ENCODE peak calls at places on chromosome 10, in seven cellular contexts. C, M, P, U, L, X and A are unnamed samples.

GRCh38 chr10:74927701-74928100 is 101.3 kb downstream of the KAT6B start:
- DNase-seq in C (no peak), M (no peak), P (no peak), U (no peak), L (no peak), X (no peak), A (no peak)

GRCh38 chr10:96374639-96374984 is 15.8 kb upstream of the OPALIN start:
- DNase-seq in C (no peak), M (no peak), P (no peak), U (no peak), L (no peak), X (no peak), A (no peak)

GRCh38 chr10:9608592-9608991 is 1409.1 kb upstream of the CELF2 start:
- DNase-seq in C (no peak), M (no peak), P (no peak), U (no peak), L (no peak), X (no peak), A (no peak)

GRCh38 chr10:30811665-30812017 is 182.1 kb upstream of the LYZL2 start:
- DNase-seq in C (no peak), M (peak), P (no peak), U (no peak), L (no peak), X (peak), A (no peak)

GRCh38 chr10:115047705-115048104 is 45.5 kb upstream of the ATRNL1 start:
- DNase-seq in C (no peak), M (no peak), P (no peak), U (no peak), L (no peak), X (no peak), A (no peak)

GRCh38 chr10:107098326-107098725 is 66.2 kb downstream of the SORCS1 start:
- DNase-seq in C (no peak), M (no peak), P (no peak), U (no peak), L (no peak), X (no peak), A (no peak)

GRCh38 chr10:132667613-132668394 is 118.1 kb downstream of the NKX6-2 start:
- DNase-seq in C (peak), M (no peak), P (no peak), U (no peak), L (no peak), X (peak), A (no peak)

GRCh38 chr10:61398730-61399129 is 54.5 kb downstream of the TMEM26 start:
- DNase-seq in C (no peak), M (no peak), P (no peak), U (no peak), L (no peak), X (no peak), A (no peak)

GRCh38 chr10:133337079-133337725 is 506 bp upstream of the CALY start:
- DNase-seq in C (no peak), M (no peak), P (no peak), U (no peak), L (no peak), X (no peak), A (no peak)

GRCh38 chr10:122864901-122865300 is 14.5 kb downstream of the FAM24B start:
- DNase-seq in C (no peak), M (no peak), P (no peak), U (no peak), L (no peak), X (no peak), A (no peak)

GRCh38 chr10:47058303-47058702 is 147.1 kb downstream of the PTPN20 start:
- DNase-seq in C (peak), M (no peak), P (no peak), U (no peak), L (peak), X (no peak), A (no peak)

GRCh38 chr10:116809528-116810500 is 39.5 kb upstream of the ENO4 start:
- DNase-seq in C (no peak), M (no peak), P (no peak), U (peak), L (peak), X (peak), A (no peak)

GRCh38 chr10:123367181-123367580 is 213.0 kb downstream of the BUB3 start:
- DNase-seq in C (no peak), M (no peak), P (no peak), U (no peak), L (no peak), X (no peak), A (no peak)

GRCh38 chr10:117159390-117159789 is 21.3 kb upstream of the VAX1 start:
- DNase-seq in C (no peak), M (no peak), P (no peak), U (no peak), L (no peak), X (no peak), A (no peak)

GRCh38 chr10:43679509-43679908 is 30.8 kb upstream of the ZNF32 start:
- DNase-seq in C (no peak), M (peak), P (no peak), U (peak), L (peak), X (peak), A (peak)

GRCh38 chr10:48943096-48943495 is 3.5 kb upstream of the LRRC18 start:
- DNase-seq in C (no peak), M (no peak), P (peak), U (no peak), L (no peak), X (no peak), A (no peak)

GRCh38 chr10:85641479-85641967 is 725.1 kb downstream of the GRID1 start:
- DNase-seq in C (no peak), M (no peak), P (no peak), U (no peak), L (no peak), X (no peak), A (no peak)

GRCh38 chr10:114998993-114999392 is 61.0 kb downstream of the TRUB1 start:
- DNase-seq in C (no peak), M (no peak), P (no peak), U (no peak), L (no peak), X (no peak), A (no peak)

GRCh38 chr10:126041804-126042231 is 145.5 kb downstream of the FANK1 start:
- DNase-seq in C (peak), M (peak), P (peak), U (peak), L (peak), X (peak), A (peak)

GRCh38 chr10:31768467-31768866 is 160.2 kb downstream of the ARHGAP12 start:
- DNase-seq in C (no peak), M (no peak), P (no peak), U (no peak), L (no peak), X (no peak), A (no peak)

GRCh38 chr10:26044123-26044749 is 110.2 kb downstream of the MYO3A start:
- DNase-seq in C (no peak), M (no peak), P (no peak), U (peak), L (peak), X (no peak), A (no peak)

GRCh38 chr10:34869128-34869836 is 54.2 kb upstream of the PARD3 start:
- DNase-seq in C (no peak), M (no peak), P (no peak), U (no peak), L (no peak), X (no peak), A (no peak)

GRCh38 chr10:47253651-47254375 is 46.2 kb upstream of the GDF10 start:
- DNase-seq in C (no peak), M (no peak), P (no peak), U (peak), L (no peak), X (peak), A (peak)

GRCh38 chr10:108303149-108303548 is 1138.6 kb upstream of the SORCS1 start:
- DNase-seq in C (no peak), M (no peak), P (no peak), U (no peak), L (no peak), X (no peak), A (no peak)

DNA sequence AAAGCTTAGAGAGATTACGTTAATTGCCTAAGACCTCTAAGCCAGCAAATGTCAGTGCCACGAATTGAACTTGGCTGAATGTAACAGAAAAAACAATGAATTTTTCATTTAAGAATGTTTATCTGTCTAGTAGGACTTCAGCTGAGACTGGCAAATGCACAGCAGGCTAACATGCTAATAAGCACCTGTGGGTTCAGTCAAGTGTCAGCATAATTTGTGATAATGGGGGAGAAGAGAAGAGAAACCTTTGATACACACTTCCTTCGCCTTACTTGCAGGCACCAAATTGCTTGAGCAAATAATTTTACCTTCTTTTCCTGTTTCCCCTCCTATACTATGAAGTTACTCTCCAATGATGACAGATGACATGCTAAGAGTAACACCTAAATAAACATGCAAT is 1136.5 kb upstream of the SORCS1 start:
- DNase-seq in C (no peak), M (no peak), P (no peak), U (no peak), L (no peak), X (no peak), A (no peak)
- TF ChIP-seq POLR2AphosphoS5 in C (no peak), M (no peak), P (no peak), U (no peak), L (no peak), X (no peak), A (no peak)

GRCh38 chr10:79247373-79248137 is 99.7 kb upstream of the PPIF start:
- DNase-seq in C (no peak), M (no peak), P (no peak), U (no peak), L (no peak), X (no peak), A (no peak)
- H3K27ac ChIP-seq in C (peak), M (peak), P (peak), U (peak), L (peak), X (peak), A (peak)

GRCh38 chr10:62414359-62414758 is 40.2 kb downstream of the ZNF365 start:
- DNase-seq in C (no peak), M (no peak), P (no peak), U (no peak), L (no peak), X (no peak), A (no peak)
- TF ChIP-seq POLR2A in C (no peak), M (no peak), P (no peak), U (no peak), L (no peak), X (no peak), A (no peak)

GRCh38 chr10:86711237-86711956 is 43.1 kb downstream of the LDB3 start:
- DNase-seq in C (peak), M (peak), P (no peak), U (peak), L (peak), X (peak), A (peak)
- TF ChIP-seq POLR2AphosphoS5 in C (peak), M (peak), P (peak), U (peak), L (peak), X (peak), A (peak)

GRCh38 chr10:70772627-70773026 is 12.6 kb downstream of the TBATA start:
- DNase-seq in C (peak), M (no peak), P (no peak), U (no peak), L (peak), X (no peak), A (peak)

GRCh38 chr10:70773461-70773860 is 11.7 kb downstream of the TBATA start:
- DNase-seq in C (no peak), M (no peak), P (no peak), U (no peak), L (peak), X (no peak), A (peak)

GRCh38 chr10:70774810-70775678 is 10.1 kb downstream of the TBATA start:
- DNase-seq in C (peak), M (peak), P (peak), U (no peak), L (peak), X (no peak), A (peak)

GRCh38 chr10:70775679-70776454 is 9.3 kb downstream of the TBATA start:
- DNase-seq in C (peak), M (no peak), P (peak), U (no peak), L (peak), X (no peak), A (peak)

DNA sequence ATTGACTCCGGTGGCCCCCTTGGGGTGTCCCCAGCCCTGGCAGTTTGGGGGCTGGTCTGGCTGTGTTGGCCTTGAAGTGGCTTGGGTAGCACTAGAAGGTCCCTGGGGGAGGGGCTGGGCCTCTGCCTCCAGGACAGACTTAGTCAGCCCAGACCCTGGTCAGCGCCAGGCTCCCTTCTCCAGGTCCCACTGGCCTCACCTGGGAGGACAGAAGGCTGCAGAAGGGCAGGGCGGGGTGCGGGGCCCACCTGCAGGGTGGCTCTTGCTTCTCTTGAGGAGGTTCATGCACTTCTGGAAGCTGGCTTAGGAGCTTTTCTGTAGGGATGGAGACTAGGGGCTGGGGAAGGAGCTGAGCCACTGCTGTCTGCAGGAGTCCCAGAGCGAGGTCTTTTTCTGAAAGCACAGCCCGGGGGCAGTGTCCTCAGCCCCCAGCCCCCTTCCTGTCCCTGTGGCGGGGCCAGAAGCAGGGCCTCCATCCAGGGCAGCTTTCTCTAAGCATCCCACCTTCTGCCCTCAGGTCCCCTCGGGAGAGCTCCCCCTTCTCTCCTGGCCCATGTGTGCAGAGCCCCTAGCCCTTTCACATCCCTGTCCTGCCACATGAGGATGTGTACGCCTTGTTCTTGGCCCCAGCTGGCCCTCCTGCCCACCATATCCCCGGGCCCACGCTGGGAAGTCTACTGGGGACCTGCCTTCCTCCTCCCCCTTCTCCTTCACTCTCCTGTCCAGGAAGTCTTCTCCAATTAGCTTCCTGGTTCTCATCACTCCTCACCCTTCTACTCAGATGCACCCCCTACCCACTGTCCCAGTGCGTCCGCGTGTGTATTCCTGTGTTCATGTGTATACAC is 11.0 kb downstream of the TBATA start:
- DNase-seq in C (peak), M (no peak), P (peak), U (no peak), L (peak), X (no peak), A (peak)
- H3K27ac ChIP-seq in C (no peak), M (no peak), P (no peak), U (no peak), L (no peak), X (no peak), A (no peak)

GRCh38 chr10:72524489-72524888 is 101.4 kb downstream of the MICU1 start:
- DNase-seq in C (no peak), M (no peak), P (no peak), U (no peak), L (no peak), X (no peak), A (no peak)

GRCh38 chr10:72525277-72525676 is 100.6 kb downstream of the MICU1 start:
- DNase-seq in C (no peak), M (no peak), P (no peak), U (no peak), L (no peak), X (no peak), A (no peak)

GRCh38 chr10:72523932-72524396 is 101.9 kb downstream of the MICU1 start:
- DNase-seq in C (no peak), M (no peak), P (no peak), U (no peak), L (no peak), X (no peak), A (no peak)

GRCh38 chr10:72523062-72523461 is 102.8 kb downstream of the MICU1 start:
- DNase-seq in C (no peak), M (no peak), P (no peak), U (no peak), L (no peak), X (no peak), A (no peak)

DNA sequence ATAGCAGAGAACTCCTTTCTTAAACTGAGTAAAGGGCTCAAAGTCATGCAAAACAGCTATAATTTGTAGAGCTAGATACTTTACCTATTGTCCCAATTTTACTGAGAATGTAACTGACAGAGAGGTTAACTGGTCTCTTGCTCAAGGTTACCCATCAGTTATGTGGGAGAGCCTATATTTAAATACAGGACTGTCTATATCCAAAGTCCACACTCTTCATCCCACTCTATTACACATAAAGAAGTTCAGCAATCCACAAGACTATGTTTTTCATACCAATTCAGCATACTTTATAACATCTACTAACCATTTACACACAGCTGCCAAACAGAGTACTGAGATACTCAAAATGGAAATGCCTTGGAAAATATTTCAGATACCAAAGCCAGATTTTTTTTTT is 100.2 kb downstream of the MICU1 start:
- DNase-seq in C (no peak), M (no peak), P (no peak), U (no peak), L (no peak), X (no peak), A (no peak)
- TF ChIP-seq POLR2A in C (no peak), M (no peak), P (no peak), U (no peak), L (no peak), X (no peak), A (no peak)

DNA sequence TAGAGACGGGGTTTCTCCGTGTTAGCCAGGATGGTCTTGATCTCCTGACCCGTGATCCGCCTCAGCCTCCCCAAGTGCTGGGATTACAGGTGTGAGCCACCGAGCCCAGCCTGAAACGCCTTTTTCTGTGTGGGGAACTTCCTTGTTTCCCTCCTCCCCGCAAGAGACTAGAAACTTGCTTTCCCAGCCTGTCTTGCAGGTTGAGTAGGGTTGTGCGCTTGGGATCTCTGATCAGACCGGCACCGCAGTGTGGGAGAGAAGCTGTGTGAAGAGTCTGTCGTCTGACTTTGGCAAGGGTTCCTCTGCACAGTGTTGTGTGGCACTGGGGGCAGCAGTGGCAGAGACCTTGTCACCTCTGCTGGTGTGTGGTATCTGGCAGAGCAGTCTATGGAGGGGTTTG is 28.9 kb downstream of the RBM17 start:
- DNase-seq in C (no peak), M (no peak), P (no peak), U (no peak), L (no peak), X (no peak), A (no peak)
- TF ChIP-seq POLR2AphosphoS5 in C (no peak), M (no peak), P (no peak), U (no peak), L (no peak), X (no peak), A (no peak)